ENCODE peak calls at places on chromosomes 5 and 9, in five cellular contexts. One of them, this sample, is unnamed.

GRCh38 chr9:90600029-90600428 is 42.6 kb downstream of the DIRAS2 start:
- DNase-seq in Calu3: no peak
- DNase-seq in effector memory CD4-positive, alpha-beta T cell: no peak
- DNase-seq in T-helper 1 cell: no peak
- DNase-seq in activated gamma-delta T cell: no peak
- DNase-seq in this sample: no peak

GRCh38 chr5:134046330-134046729 is 41.6 kb upstream of the VDAC1 start:
- DNase-seq in Calu3: no peak
- DNase-seq in effector memory CD4-positive, alpha-beta T cell: no peak
- DNase-seq in T-helper 1 cell: no peak
- DNase-seq in activated gamma-delta T cell: no peak
- DNase-seq in this sample: no peak

GRCh38 chr9:83032065-83032625 is 30.8 kb downstream of the RASEF start:
- DNase-seq in Calu3: peak
- DNase-seq in effector memory CD4-positive, alpha-beta T cell: no peak
- DNase-seq in T-helper 1 cell: no peak
- DNase-seq in activated gamma-delta T cell: no peak
- DNase-seq in this sample: no peak

GRCh38 chr5:139481580-139482049 is 943 bp downstream of the STING1 start:
- DNase-seq in Calu3: peak
- DNase-seq in effector memory CD4-positive, alpha-beta T cell: no peak
- DNase-seq in T-helper 1 cell: no peak
- DNase-seq in activated gamma-delta T cell: no peak
- DNase-seq in this sample: no peak

GRCh38 chr5:52909192-52909591 is 80.0 kb upstream of the ITGA2 start:
- DNase-seq in Calu3: no peak
- DNase-seq in effector memory CD4-positive, alpha-beta T cell: no peak
- DNase-seq in T-helper 1 cell: no peak
- DNase-seq in activated gamma-delta T cell: no peak
- DNase-seq in this sample: no peak

GRCh38 chr9:108950168-108950567 is 16.0 kb downstream of the ABITRAM start:
- DNase-seq in Calu3: no peak
- DNase-seq in effector memory CD4-positive, alpha-beta T cell: no peak
- DNase-seq in T-helper 1 cell: no peak
- DNase-seq in activated gamma-delta T cell: no peak
- DNase-seq in this sample: no peak

GRCh38 chr9:136995772-136996308 is 528 bp downstream of the CLIC3 start:
- DNase-seq in Calu3: no peak
- DNase-seq in effector memory CD4-positive, alpha-beta T cell: no peak
- DNase-seq in T-helper 1 cell: no peak
- DNase-seq in activated gamma-delta T cell: no peak
- DNase-seq in this sample: no peak

GRCh38 chr9:70052768-70053167 is 9.1 kb downstream of the MAMDC2 start:
- DNase-seq in Calu3: no peak
- DNase-seq in effector memory CD4-positive, alpha-beta T cell: no peak
- DNase-seq in T-helper 1 cell: no peak
- DNase-seq in activated gamma-delta T cell: no peak
- DNase-seq in this sample: no peak

GRCh38 chr5:171162165-171162564 is 146.9 kb upstream of the TLX3 start:
- DNase-seq in Calu3: no peak
- DNase-seq in effector memory CD4-positive, alpha-beta T cell: no peak
- DNase-seq in T-helper 1 cell: no peak
- DNase-seq in activated gamma-delta T cell: no peak
- DNase-seq in this sample: no peak

GRCh38 chr5:87191645-87192044 is 76.0 kb upstream of the RASA1 start:
- DNase-seq in Calu3: no peak
- DNase-seq in effector memory CD4-positive, alpha-beta T cell: no peak
- DNase-seq in T-helper 1 cell: no peak
- DNase-seq in activated gamma-delta T cell: no peak
- DNase-seq in this sample: no peak

GRCh38 chr5:98961665-98962344 is 33.0 kb upstream of the CHD1 start:
- DNase-seq in Calu3: no peak
- DNase-seq in effector memory CD4-positive, alpha-beta T cell: no peak
- DNase-seq in T-helper 1 cell: no peak
- DNase-seq in activated gamma-delta T cell: no peak
- DNase-seq in this sample: no peak

GRCh38 chr5:139593716-139594319 is 32.7 kb downstream of the UBE2D2 start:
- DNase-seq in Calu3: peak
- DNase-seq in effector memory CD4-positive, alpha-beta T cell: no peak
- DNase-seq in T-helper 1 cell: no peak
- DNase-seq in activated gamma-delta T cell: no peak
- DNase-seq in this sample: no peak

GRCh38 chr5:144644317-144644716 is 473.6 kb downstream of the KCTD16 start:
- DNase-seq in Calu3: no peak
- DNase-seq in effector memory CD4-positive, alpha-beta T cell: no peak
- DNase-seq in T-helper 1 cell: no peak
- DNase-seq in activated gamma-delta T cell: no peak
- DNase-seq in this sample: no peak

GRCh38 chr9:29966247-29966646 is 2393.0 kb upstream of the C9orf72 start:
- DNase-seq in Calu3: peak
- DNase-seq in effector memory CD4-positive, alpha-beta T cell: no peak
- DNase-seq in T-helper 1 cell: no peak
- DNase-seq in activated gamma-delta T cell: no peak
- DNase-seq in this sample: no peak

GRCh38 chr9:96008502-96009222 is 133.2 kb downstream of the ERCC6L2 start:
- DNase-seq in Calu3: no peak
- DNase-seq in effector memory CD4-positive, alpha-beta T cell: no peak
- DNase-seq in T-helper 1 cell: no peak
- DNase-seq in activated gamma-delta T cell: no peak
- DNase-seq in this sample: no peak

GRCh38 chr9:110207071-110207923 is 662 bp downstream of the C9orf152 start:
- DNase-seq in Calu3: peak
- DNase-seq in effector memory CD4-positive, alpha-beta T cell: no peak
- DNase-seq in T-helper 1 cell: no peak
- DNase-seq in activated gamma-delta T cell: no peak
- DNase-seq in this sample: no peak

GRCh38 chr5:136202800-136203199 is 9.8 kb upstream of the SMIM32 start:
- DNase-seq in Calu3: no peak
- DNase-seq in effector memory CD4-positive, alpha-beta T cell: no peak
- DNase-seq in T-helper 1 cell: no peak
- DNase-seq in activated gamma-delta T cell: no peak
- DNase-seq in this sample: no peak

GRCh38 chr9:130462685-130463084 is 17.9 kb downstream of the ASS1 start:
- DNase-seq in Calu3: no peak
- DNase-seq in effector memory CD4-positive, alpha-beta T cell: no peak
- DNase-seq in T-helper 1 cell: no peak
- DNase-seq in activated gamma-delta T cell: no peak
- DNase-seq in this sample: no peak

GRCh38 chr5:161566081-161566480 is 19.6 kb upstream of the GABRB2 start:
- DNase-seq in Calu3: no peak
- DNase-seq in effector memory CD4-positive, alpha-beta T cell: no peak
- DNase-seq in T-helper 1 cell: no peak
- DNase-seq in activated gamma-delta T cell: no peak
- DNase-seq in this sample: no peak

GRCh38 chr9:91428927-91429351 is 5.3 kb upstream of the NFIL3 start:
- DNase-seq in Calu3: no peak
- DNase-seq in effector memory CD4-positive, alpha-beta T cell: no peak
- DNase-seq in T-helper 1 cell: no peak
- DNase-seq in activated gamma-delta T cell: no peak
- DNase-seq in this sample: no peak

GRCh38 chr5:58201922-58202648 is 257.8 kb downstream of the PLK2 start:
- DNase-seq in Calu3: no peak
- DNase-seq in effector memory CD4-positive, alpha-beta T cell: no peak
- DNase-seq in T-helper 1 cell: no peak
- DNase-seq in activated gamma-delta T cell: no peak
- DNase-seq in this sample: no peak

GRCh38 chr9:14715102-14715501 is 7.4 kb downstream of the CER1 start:
- DNase-seq in Calu3: no peak
- DNase-seq in effector memory CD4-positive, alpha-beta T cell: no peak
- DNase-seq in T-helper 1 cell: no peak
- DNase-seq in activated gamma-delta T cell: no peak
- DNase-seq in this sample: no peak

GRCh38 chr5:118243613-118244012 is 744.7 kb downstream of the DTWD2 start:
- DNase-seq in Calu3: no peak
- DNase-seq in effector memory CD4-positive, alpha-beta T cell: no peak
- DNase-seq in T-helper 1 cell: no peak
- DNase-seq in activated gamma-delta T cell: no peak
- DNase-seq in this sample: no peak

GRCh38 chr9:31574006-31574750 is 810.3 kb upstream of the ACO1 start:
- DNase-seq in Calu3: no peak
- DNase-seq in effector memory CD4-positive, alpha-beta T cell: no peak
- DNase-seq in T-helper 1 cell: no peak
- DNase-seq in activated gamma-delta T cell: no peak
- DNase-seq in this sample: no peak

GRCh38 chr5:102853680-102854079 is 98.6 kb downstream of the PAM start:
- DNase-seq in Calu3: no peak
- DNase-seq in effector memory CD4-positive, alpha-beta T cell: no peak
- DNase-seq in T-helper 1 cell: no peak
- DNase-seq in activated gamma-delta T cell: no peak
- DNase-seq in this sample: no peak

GRCh38 chr5:81590498-81591384 is 160.2 kb downstream of the SSBP2 start:
- DNase-seq in Calu3: no peak
- DNase-seq in effector memory CD4-positive, alpha-beta T cell: no peak
- DNase-seq in T-helper 1 cell: no peak
- DNase-seq in activated gamma-delta T cell: no peak
- DNase-seq in this sample: no peak

GRCh38 chr9:78103971-78104433 is 72.4 kb upstream of the GNAQ start:
- DNase-seq in Calu3: no peak
- DNase-seq in effector memory CD4-positive, alpha-beta T cell: no peak
- DNase-seq in T-helper 1 cell: no peak
- DNase-seq in activated gamma-delta T cell: no peak
- DNase-seq in this sample: no peak

GRCh38 chr9:85667374-85667773 is 74.4 kb downstream of the AGTPBP1 start:
- DNase-seq in Calu3: no peak
- DNase-seq in effector memory CD4-positive, alpha-beta T cell: no peak
- DNase-seq in T-helper 1 cell: no peak
- DNase-seq in activated gamma-delta T cell: no peak
- DNase-seq in this sample: no peak

GRCh38 chr9:111743275-111743674 is 51.5 kb downstream of the SHOC1 start:
- DNase-seq in Calu3: peak
- DNase-seq in effector memory CD4-positive, alpha-beta T cell: no peak
- DNase-seq in T-helper 1 cell: no peak
- DNase-seq in activated gamma-delta T cell: no peak
- DNase-seq in this sample: no peak

GRCh38 chr5:157816682-157817268 is 42.2 kb downstream of the CLINT1 start:
- DNase-seq in Calu3: no peak
- DNase-seq in effector memory CD4-positive, alpha-beta T cell: no peak
- DNase-seq in T-helper 1 cell: no peak
- DNase-seq in activated gamma-delta T cell: no peak
- DNase-seq in this sample: no peak

GRCh38 chr9:33850677-33851076 is 33.7 kb downstream of the UBE2R2 start:
- DNase-seq in Calu3: no peak
- DNase-seq in effector memory CD4-positive, alpha-beta T cell: no peak
- DNase-seq in T-helper 1 cell: no peak
- DNase-seq in activated gamma-delta T cell: no peak
- DNase-seq in this sample: no peak

GRCh38 chr9:133513214-133514088 is 11.3 kb downstream of the MYMK start:
- DNase-seq in Calu3: no peak
- DNase-seq in effector memory CD4-positive, alpha-beta T cell: no peak
- DNase-seq in T-helper 1 cell: no peak
- DNase-seq in activated gamma-delta T cell: no peak
- DNase-seq in this sample: no peak

GRCh38 chr5:76811214-76811613 is 7.6 kb upstream of the F2RL1 start:
- DNase-seq in Calu3: no peak
- DNase-seq in effector memory CD4-positive, alpha-beta T cell: no peak
- DNase-seq in T-helper 1 cell: no peak
- DNase-seq in activated gamma-delta T cell: no peak
- DNase-seq in this sample: no peak

GRCh38 chr5:87916320-87916719 is 352.3 kb downstream of the TMEM161B start:
- DNase-seq in Calu3: no peak
- DNase-seq in effector memory CD4-positive, alpha-beta T cell: no peak
- DNase-seq in T-helper 1 cell: no peak
- DNase-seq in activated gamma-delta T cell: no peak
- DNase-seq in this sample: no peak

GRCh38 chr9:121784706-121785426 is 133.4 kb downstream of the DAB2IP start:
- DNase-seq in Calu3: no peak
- DNase-seq in effector memory CD4-positive, alpha-beta T cell: no peak
- DNase-seq in T-helper 1 cell: no peak
- DNase-seq in activated gamma-delta T cell: no peak
- DNase-seq in this sample: no peak

GRCh38 chr5:31798168-31798567 is 159.2 kb downstream of the PDZD2 start:
- DNase-seq in Calu3: no peak
- DNase-seq in effector memory CD4-positive, alpha-beta T cell: no peak
- DNase-seq in T-helper 1 cell: no peak
- DNase-seq in activated gamma-delta T cell: no peak
- DNase-seq in this sample: no peak

GRCh38 chr5:139132515-139132914 is 65.7 kb downstream of the SIL1 start:
- DNase-seq in Calu3: no peak
- DNase-seq in effector memory CD4-positive, alpha-beta T cell: no peak
- DNase-seq in T-helper 1 cell: no peak
- DNase-seq in activated gamma-delta T cell: no peak
- DNase-seq in this sample: no peak

GRCh38 chr5:79707535-79707934 is 17.9 kb downstream of the CMYA5 start:
- DNase-seq in Calu3: no peak
- DNase-seq in effector memory CD4-positive, alpha-beta T cell: no peak
- DNase-seq in T-helper 1 cell: no peak
- DNase-seq in activated gamma-delta T cell: no peak
- DNase-seq in this sample: no peak